ENCODE peak calls at places on chromosomes 7 and 10, in seven cellular contexts. K, L, M, P, U, E and R are unnamed samples. For H3K4me1, the result is how much of the 10 kb centered on the place peaks cover.

GRCh38 chr7:157887400-157887799 is 550.6 kb downstream of the DNAJB6 start:
- DNase-seq in K (no peak), L (no peak), M (no peak), P (no peak), U (no peak), E (no peak), R (no peak)

GRCh38 chr7:101205901-101206664 is 5.2 kb upstream of the MOGAT3 start:
- DNase-seq in K (no peak), L (no peak), M (no peak), P (no peak), U (no peak), E (no peak), R (no peak)

GRCh38 chr7:111485981-111486380 is 76.3 kb downstream of the IMMP2L start:
- DNase-seq in K (no peak), L (no peak), M (no peak), P (no peak), U (no peak), E (no peak), R (no peak)

GRCh38 chr7:64755881-64756280 is 38.3 kb upstream of the ZNF138 start:
- DNase-seq in K (no peak), L (no peak), M (no peak), P (no peak), U (no peak), E (no peak), R (no peak)

GRCh38 chr10:81215498-81215897 is 659.5 kb upstream of the NRG3 start:
- DNase-seq in K (no peak), L (no peak), M (no peak), P (no peak), U (no peak), E (no peak), R (no peak)

GRCh38 chr10:35668865-35669650 is 27.0 kb upstream of the FZD8 start:
- DNase-seq in K (no peak), L (no peak), M (no peak), P (no peak), U (no peak), E (no peak), R (no peak)

GRCh38 chr10:16673443-16673842 is 143.8 kb downstream of the RSU1 start:
- DNase-seq in K (no peak), L (no peak), M (no peak), P (no peak), U (no peak), E (no peak), R (no peak)

GRCh38 chr10:123496996-123497660 is 169.0 kb upstream of the GPR26 start:
- DNase-seq in K (no peak), L (no peak), M (no peak), P (no peak), U (no peak), E (no peak), R (no peak)

GRCh38 chr7:127035203-127035849 is 217.4 kb downstream of the GRM8 start:
- DNase-seq in K (no peak), L (no peak), M (no peak), P (no peak), U (no peak), E (no peak), R (no peak)

GRCh38 chr7:12687213-12688171 is at the start of gene ARL4A:
- DNase-seq in K (peak), L (peak), M (peak), P (peak), U (peak), E (peak), R (peak)

GRCh38 chr10:130254168-130255061 is 118.2 kb downstream of the GLRX3 start:
- DNase-seq in K (no peak), L (no peak), M (no peak), P (no peak), U (no peak), E (no peak), R (peak)

GRCh38 chr7:101865031-101865824 is 47.8 kb downstream of the CUX1 start:
- DNase-seq in K (no peak), L (peak), M (no peak), P (no peak), U (no peak), E (no peak), R (no peak)

GRCh38 chr10:30999084-30999712 is 32.5 kb downstream of the ZNF438 start:
- DNase-seq in K (no peak), L (peak), M (peak), P (no peak), U (no peak), E (no peak), R (no peak)

GRCh38 chr10:130817674-130818073 is 493.8 kb downstream of the TCERG1L start:
- DNase-seq in K (no peak), L (no peak), M (no peak), P (no peak), U (no peak), E (no peak), R (no peak)

GRCh38 chr7:11232462-11232861 is 258.8 kb downstream of the PHF14 start:
- DNase-seq in K (no peak), L (no peak), M (no peak), P (no peak), U (peak), E (no peak), R (no peak)

GRCh38 chr10:60299961-60300883 is 89.5 kb downstream of the ANK3 start:
- DNase-seq in K (peak), L (peak), M (no peak), P (peak), U (peak), E (peak), R (no peak)

GRCh38 chr7:128891942-128892269 is 18.6 kb downstream of the KCP start:
- DNase-seq in K (no peak), L (no peak), M (no peak), P (no peak), U (no peak), E (no peak), R (no peak)

GRCh38 chr7:112866424-112866823 is 76.2 kb upstream of the TMEM168 start:
- DNase-seq in K (no peak), L (no peak), M (no peak), P (no peak), U (no peak), E (no peak), R (no peak)

GRCh38 chr10:34049887-34050286 is 715.4 kb upstream of the NRP1 start:
- DNase-seq in K (no peak), L (no peak), M (peak), P (no peak), U (peak), E (no peak), R (peak)

GRCh38 chr7:92569137-92569536 is 21.1 kb downstream of the FAM133B start:
- DNase-seq in K (no peak), L (no peak), M (peak), P (no peak), U (no peak), E (no peak), R (no peak)

GRCh38 chr7:139776486-139777303 is 1.1 kb downstream of the HIPK2 start:
- DNase-seq in K (no peak), L (peak), M (peak), P (peak), U (peak), E (peak), R (peak)

GRCh38 chr7:81560708-81561107 is 209.1 kb downstream of the HGF start:
- DNase-seq in K (no peak), L (no peak), M (no peak), P (no peak), U (peak), E (no peak), R (no peak)

GRCh38 chr7:134935701-134936100 is 50.6 kb upstream of the AGBL3 start:
- DNase-seq in K (no peak), L (no peak), M (no peak), P (no peak), U (peak), E (no peak), R (no peak)

GRCh38 chr7:137295925-137296324 is 47.6 kb downstream of the PTN start:
- DNase-seq in K (no peak), L (no peak), M (no peak), P (peak), U (no peak), E (no peak), R (no peak)

GRCh38 chr7:6160191-6160623 is 112.2 kb downstream of the CYTH3 start:
- DNase-seq in K (no peak), L (peak), M (peak), P (peak), U (peak), E (no peak), R (peak)

GRCh38 chr10:12708921-12709320 is 292.6 kb downstream of the CCDC3 start:
- DNase-seq in K (no peak), L (no peak), M (no peak), P (no peak), U (peak), E (no peak), R (no peak)

GRCh38 chr10:17533731-17534130 is 79.3 kb upstream of the ST8SIA6 start:
- DNase-seq in K (no peak), L (no peak), M (peak), P (no peak), U (peak), E (no peak), R (no peak)

DNA sequence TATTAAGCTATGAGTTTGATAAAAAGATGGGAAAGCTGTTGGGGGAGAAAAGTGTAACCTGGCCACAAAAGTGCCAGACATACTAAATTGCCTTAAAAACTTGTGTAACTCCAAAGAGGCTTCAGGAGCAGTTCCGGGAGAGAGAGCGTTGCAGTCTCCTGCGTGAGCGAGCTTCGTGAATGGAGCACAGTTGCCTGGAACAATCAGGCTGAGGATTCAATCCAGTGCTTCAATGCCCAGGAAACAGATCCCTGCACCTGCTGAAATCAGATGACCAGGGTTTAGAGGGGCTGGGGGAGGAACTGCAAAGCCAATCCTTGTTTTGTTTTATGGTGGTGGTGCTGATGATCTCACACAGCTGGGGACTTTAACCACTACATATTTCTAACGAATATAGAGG is 398.2 kb downstream of the DPP6 start:
- DNase-seq in K (no peak), L (no peak), M (no peak), P (peak), U (no peak), E (no peak), R (no peak)
- TF ChIP-seq CTCF in K (no peak), L (no peak), M (no peak), P (no peak), U (no peak), E (no peak), R (no peak)

DNA sequence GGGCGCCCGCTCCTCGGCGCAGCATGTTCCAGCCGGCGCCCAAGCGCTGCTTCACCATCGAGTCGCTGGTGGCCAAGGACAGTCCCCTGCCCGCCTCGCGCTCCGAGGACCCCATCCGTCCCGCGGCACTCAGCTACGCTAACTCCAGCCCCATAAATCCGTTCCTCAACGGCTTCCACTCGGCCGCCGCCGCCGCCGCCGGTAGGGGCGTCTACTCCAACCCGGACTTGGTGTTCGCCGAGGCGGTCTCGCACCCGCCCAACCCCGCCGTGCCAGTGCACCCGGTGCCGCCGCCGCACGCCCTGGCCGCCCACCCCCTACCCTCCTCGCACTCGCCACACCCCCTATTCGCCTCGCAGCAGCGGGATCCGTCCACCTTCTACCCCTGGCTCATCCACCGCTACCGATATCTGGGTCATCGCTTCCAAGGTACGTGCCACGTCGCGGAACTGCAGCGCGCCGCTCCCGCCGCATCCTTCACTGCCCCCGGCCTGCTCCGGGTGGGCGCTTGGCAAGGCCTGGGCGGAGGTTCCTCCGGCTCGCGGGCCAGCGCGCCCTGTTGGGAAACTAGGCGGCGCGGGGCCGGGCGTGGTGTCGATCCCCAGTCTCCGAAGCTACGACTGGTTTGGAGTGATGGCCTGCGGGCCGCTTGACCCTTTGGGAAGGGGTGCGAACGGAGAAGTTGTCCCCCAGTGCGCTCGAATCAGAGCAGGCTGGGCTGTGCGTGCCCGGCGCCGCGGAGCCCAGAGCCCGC is 876 bp downstream of the EMX2 start:
- DNase-seq in K (no peak), L (no peak), M (no peak), P (peak), U (no peak), E (no peak), R (peak)
- TF ChIP-seq EZH2 in K (peak), L (peak), M (peak), P (no peak), U (peak), E (no peak), R (peak)

DNA sequence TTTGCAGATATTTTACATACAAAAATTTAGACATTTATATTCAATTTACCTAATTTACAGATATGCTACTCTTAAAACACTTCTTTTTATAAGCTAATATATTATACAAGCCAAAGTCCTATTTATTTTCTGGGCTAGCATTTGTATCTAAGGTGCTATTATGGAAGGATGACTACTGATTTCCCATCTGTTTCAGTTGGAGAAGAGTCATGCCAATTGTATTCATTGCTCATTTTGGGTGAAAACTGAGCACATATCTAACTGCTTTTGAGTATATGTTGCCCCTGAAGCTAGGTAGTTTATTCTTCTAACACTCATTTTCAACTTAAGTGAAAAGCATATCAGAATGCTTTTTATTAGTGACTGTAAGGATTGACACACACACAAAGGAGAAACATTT is 172.9 kb downstream of the CDK14 start:
- DNase-seq in K (no peak), L (no peak), M (no peak), P (no peak), U (no peak), E (no peak), R (no peak)
- H3K4me1 ChIP-seq in K (under half), L (under half), M (under half), P (under half), U (under half), E (under half), R (half or more)

GRCh38 chr10:71397340-71398212 is 856 bp downstream of the CDH23 start:
- DNase-seq in K (no peak), L (no peak), M (no peak), P (peak), U (no peak), E (no peak), R (peak)

GRCh38 chr10:71396714-71397339 is at the start of gene CDH23:
- DNase-seq in K (no peak), L (no peak), M (no peak), P (peak), U (no peak), E (peak), R (peak)

GRCh38 chr10:71394926-71395562 is 1.7 kb upstream of the CDH23 start:
- DNase-seq in K (no peak), L (no peak), M (no peak), P (no peak), U (no peak), E (no peak), R (no peak)

GRCh38 chr10:71395621-71396020 is 1.1 kb upstream of the CDH23 start:
- DNase-seq in K (no peak), L (no peak), M (no peak), P (no peak), U (no peak), E (peak), R (peak)

DNA sequence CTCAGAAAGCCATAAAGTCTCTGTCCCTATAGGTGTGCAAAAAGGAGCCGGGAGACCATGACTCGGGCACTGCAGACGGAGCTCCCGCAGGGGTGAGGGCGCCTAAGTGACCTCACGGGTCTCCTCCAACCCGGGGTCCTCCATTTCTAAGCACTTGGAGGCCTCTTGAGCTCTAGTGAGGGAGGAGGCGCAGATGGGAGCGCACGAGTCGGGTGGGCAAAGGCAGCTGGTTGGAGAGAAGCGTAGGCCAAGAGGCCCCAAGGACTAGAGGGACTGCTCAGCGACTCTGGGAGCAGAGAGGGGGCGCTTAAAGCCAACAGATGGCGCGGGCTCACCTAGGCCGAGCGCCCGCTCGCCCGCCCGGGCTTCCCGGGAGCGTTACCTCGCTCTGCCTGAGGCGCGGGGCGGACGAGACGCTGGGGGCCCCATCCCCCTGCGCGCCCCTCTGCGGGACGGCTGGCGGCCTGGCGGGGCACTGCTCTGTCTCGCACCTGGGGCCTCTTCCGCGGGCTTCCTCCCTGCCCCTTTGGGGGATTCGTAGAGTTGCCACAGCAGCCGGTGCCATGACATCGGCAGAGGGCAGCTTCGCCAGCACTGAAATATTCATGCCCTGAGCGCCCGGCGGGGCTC is 521 bp upstream of the CDH23 start:
- DNase-seq in K (peak), L (no peak), M (peak), P (peak), U (peak), E (peak), R (peak)
- TF ChIP-seq CTCF in K (peak), L (no peak), M (peak), P (peak), U (no peak), E (peak), R (peak)

GRCh38 chr10:11208908-11209809 is 191.5 kb downstream of the CELF2 start:
- DNase-seq in K (no peak), L (peak), M (no peak), P (no peak), U (no peak), E (no peak), R (no peak)
- TF ChIP-seq EZH2 in K (no peak), L (no peak), M (no peak), P (no peak), U (no peak), E (no peak), R (no peak)

GRCh38 chr10:132539894-132540293 is 2.3 kb downstream of the INPP5A start:
- DNase-seq in K (no peak), L (peak), M (peak), P (no peak), U (peak), E (no peak), R (no peak)

GRCh38 chr10:132538031-132538789 is 623 bp downstream of the INPP5A start:
- DNase-seq in K (no peak), L (peak), M (no peak), P (no peak), U (no peak), E (no peak), R (no peak)

GRCh38 chr10:132538790-132539421 is 1.3 kb downstream of the INPP5A start:
- DNase-seq in K (no peak), L (no peak), M (no peak), P (no peak), U (no peak), E (no peak), R (no peak)

GRCh38 chr10:132540456-132540855 is 2.9 kb downstream of the INPP5A start:
- DNase-seq in K (no peak), L (peak), M (peak), P (peak), U (no peak), E (no peak), R (no peak)

DNA sequence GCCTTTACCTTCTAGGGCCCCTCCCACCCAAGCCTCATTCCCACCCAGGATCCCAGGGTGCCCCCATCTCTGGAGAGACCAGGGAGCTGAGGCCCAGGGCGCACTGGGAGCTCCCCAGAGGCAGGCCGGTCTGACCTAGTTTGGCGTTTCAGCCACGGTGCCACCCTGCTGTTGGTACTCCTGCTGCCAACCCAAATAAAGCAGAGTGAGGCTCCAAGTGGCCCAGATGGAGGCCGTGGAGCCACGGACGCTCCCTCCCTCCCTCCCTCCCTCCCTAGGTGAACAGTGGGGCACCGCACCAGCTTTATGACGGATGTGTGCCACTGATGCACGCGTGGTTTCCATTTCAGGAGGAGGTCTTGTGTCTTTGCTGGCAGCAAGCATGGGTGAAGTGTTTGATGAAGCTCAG is 1.8 kb downstream of the INPP5A start:
- DNase-seq in K (no peak), L (no peak), M (no peak), P (no peak), U (no peak), E (no peak), R (no peak)
- H3K4me1 ChIP-seq in K (under half), L (under half), M (under half), P (under half), U (half or more), E (under half), R (under half)